ENCODE peak calls at places on chromosomes 5 and 9, in six cellular contexts. O is lower lobe of right lung; C is neural crest cell; Y is CD8-positive, alpha-beta T cell; P is cardiac fibroblast; S is CD4-positive, alpha-beta T cell. Z is an unnamed sample.

GRCh38 chr5:132267931-132268501 is 10.5 kb downstream of the PDLIM4 start:
- DNase-seq in O (no peak), C (peak), Y (no peak), P (no peak), S (no peak), Z (peak)

GRCh38 chr5:140178082-140178410 is 3.1 kb downstream of the CYSTM1 start:
- DNase-seq in O (no peak), C (no peak), Y (no peak), P (no peak), S (no peak), Z (no peak)

GRCh38 chr9:81394816-81395215 is 294.5 kb downstream of the TLE1 start:
- DNase-seq in O (no peak), C (no peak), Y (no peak), P (no peak), S (no peak), Z (no peak)

GRCh38 chr5:178711572-178711971 is 18.9 kb downstream of the ZNF354A start:
- DNase-seq in O (no peak), C (no peak), Y (no peak), P (no peak), S (no peak), Z (no peak)

GRCh38 chr5:36502608-36503007 is 103.8 kb upstream of the SLC1A3 start:
- DNase-seq in O (no peak), C (no peak), Y (no peak), P (peak), S (no peak), Z (no peak)

GRCh38 chr5:2261002-2261703 is 378.4 kb upstream of the IRX4 start:
- DNase-seq in O (no peak), C (no peak), Y (no peak), P (no peak), S (no peak), Z (no peak)

GRCh38 chr5:141338538-141339306 is at the start of gene PCDHGA2:
- DNase-seq in O (no peak), C (no peak), Y (no peak), P (peak), S (no peak), Z (no peak)

GRCh38 chr5:119966028-119966427 is 336.7 kb downstream of the FAM170A start:
- DNase-seq in O (no peak), C (no peak), Y (no peak), P (peak), S (no peak), Z (no peak)

GRCh38 chr5:1316941-1317340 is 22.1 kb upstream of the TERT start:
- DNase-seq in O (peak), C (no peak), Y (no peak), P (no peak), S (no peak), Z (no peak)

GRCh38 chr9:127979333-127980055 is 1.3 kb downstream of the EEIG1 start:
- DNase-seq in O (no peak), C (peak), Y (no peak), P (peak), S (no peak), Z (no peak)

GRCh38 chr5:158514961-158515359 is 584.8 kb downstream of the EBF1 start:
- DNase-seq in O (no peak), C (no peak), Y (no peak), P (no peak), S (no peak), Z (no peak)

GRCh38 chr9:124216474-124217176 is 41.1 kb upstream of the NEK6 start:
- DNase-seq in O (peak), C (no peak), Y (peak), P (no peak), S (no peak), Z (peak)

GRCh38 chr5:133818031-133818431 is 150.4 kb downstream of the C5orf15 start:
- DNase-seq in O (no peak), C (no peak), Y (no peak), P (peak), S (no peak), Z (no peak)

GRCh38 chr5:168162464-168162863 is 129.0 kb upstream of the WWC1 start:
- DNase-seq in O (no peak), C (no peak), Y (no peak), P (peak), S (no peak), Z (no peak)

GRCh38 chr5:62689599-62690368 is 111.2 kb downstream of the LRRC70 start:
- DNase-seq in O (no peak), C (no peak), Y (no peak), P (no peak), S (no peak), Z (no peak)

GRCh38 chr5:144013816-144014215 is 156.6 kb downstream of the YIPF5 start:
- DNase-seq in O (no peak), C (no peak), Y (no peak), P (no peak), S (no peak), Z (no peak)

GRCh38 chr5:27516437-27516836 is 478.1 kb upstream of the CDH9 start:
- DNase-seq in O (no peak), C (no peak), Y (no peak), P (no peak), S (no peak), Z (no peak)

GRCh38 chr9:93500571-93501298 is 47.4 kb upstream of the FAM120AOS start:
- DNase-seq in O (no peak), C (no peak), Y (no peak), P (no peak), S (no peak), Z (no peak)

GRCh38 chr9:105291422-105291859 is 47.0 kb downstream of the SLC44A1 start:
- DNase-seq in O (no peak), C (no peak), Y (no peak), P (no peak), S (no peak), Z (no peak)

GRCh38 chr5:148387325-148387724 is 3.6 kb downstream of the FBXO38 start:
- DNase-seq in O (no peak), C (no peak), Y (no peak), P (peak), S (no peak), Z (no peak)

GRCh38 chr5:123429993-123430392 is 6.8 kb upstream of the CEP120 start:
- DNase-seq in O (no peak), C (no peak), Y (no peak), P (peak), S (no peak), Z (no peak)

GRCh38 chr5:71744009-71744792 is 25.1 kb downstream of the CARTPT start:
- DNase-seq in O (no peak), C (no peak), Y (no peak), P (no peak), S (no peak), Z (no peak)

GRCh38 chr9:136952876-136953770 is 1.1 kb downstream of the LCN12 start:
- DNase-seq in O (peak), C (no peak), Y (no peak), P (no peak), S (no peak), Z (no peak)

GRCh38 chr5:102138243-102138653 is 157.8 kb downstream of the SLCO4C1 start:
- DNase-seq in O (no peak), C (no peak), Y (no peak), P (no peak), S (no peak), Z (no peak)

GRCh38 chr5:127029513-127030258 is 672 bp downstream of the MARCHF3 start:
- DNase-seq in O (peak), C (peak), Y (peak), P (peak), S (peak), Z (peak)

GRCh38 chr9:110986529-110986928 is 51.7 kb downstream of the LPAR1 start:
- DNase-seq in O (no peak), C (no peak), Y (no peak), P (no peak), S (no peak), Z (no peak)

GRCh38 chr5:61308699-61309098 is 23.4 kb upstream of the ZSWIM6 start:
- DNase-seq in O (no peak), C (no peak), Y (no peak), P (peak), S (no peak), Z (no peak)

GRCh38 chr9:98374385-98375051 is 119.1 kb upstream of the TBC1D2 start:
- DNase-seq in O (no peak), C (no peak), Y (no peak), P (peak), S (no peak), Z (no peak)

GRCh38 chr5:37436146-37436934 is 57.2 kb downstream of the WDR70 start:
- DNase-seq in O (no peak), C (no peak), Y (no peak), P (no peak), S (no peak), Z (no peak)

GRCh38 chr5:80655231-80655784 is 525 bp upstream of the DHFR start:
- DNase-seq in O (no peak), C (no peak), Y (no peak), P (no peak), S (no peak), Z (no peak)

GRCh38 chr5:154063372-154063771 is 24.6 kb downstream of the MFAP3 start:
- DNase-seq in O (no peak), C (no peak), Y (no peak), P (no peak), S (no peak), Z (no peak)

GRCh38 chr5:103475629-103476240 is 86.9 kb downstream of the NUDT12 start:
- DNase-seq in O (no peak), C (no peak), Y (no peak), P (peak), S (no peak), Z (no peak)

GRCh38 chr9:35079426-35080341 is at the start of gene FANCG:
- DNase-seq in O (peak), C (peak), Y (peak), P (peak), S (peak), Z (peak)
- TF ChIP-seq CTCF in O (no peak), C (no peak), Y (no peak), P (no peak), S (no peak), Z (no peak)

DNA sequence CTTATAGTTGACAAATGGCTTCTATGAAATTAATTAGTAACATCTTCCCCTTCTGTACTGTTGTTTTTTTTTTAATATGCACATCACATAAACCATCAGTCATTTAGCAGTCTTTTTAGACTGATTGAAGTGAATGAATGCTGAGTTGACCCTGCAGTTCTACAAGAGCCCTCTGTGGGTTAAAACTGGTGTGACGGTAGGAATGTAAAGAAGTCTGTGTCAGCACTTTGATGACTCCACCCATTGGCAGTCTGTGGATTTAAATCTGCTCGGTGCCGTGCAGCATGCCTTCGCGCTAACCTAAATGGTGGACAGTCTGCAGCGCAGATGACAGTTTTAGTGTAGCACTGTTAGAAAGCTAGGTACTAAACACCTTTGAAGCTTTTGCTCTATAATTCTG is 3.1 kb downstream of the GTF3C4 start:
- DNase-seq in O (no peak), C (peak), Y (no peak), P (peak), S (no peak), Z (no peak)
- TF ChIP-seq CTCF in O (no peak), C (peak), Y (no peak), P (peak), S (no peak), Z (no peak)

DNA sequence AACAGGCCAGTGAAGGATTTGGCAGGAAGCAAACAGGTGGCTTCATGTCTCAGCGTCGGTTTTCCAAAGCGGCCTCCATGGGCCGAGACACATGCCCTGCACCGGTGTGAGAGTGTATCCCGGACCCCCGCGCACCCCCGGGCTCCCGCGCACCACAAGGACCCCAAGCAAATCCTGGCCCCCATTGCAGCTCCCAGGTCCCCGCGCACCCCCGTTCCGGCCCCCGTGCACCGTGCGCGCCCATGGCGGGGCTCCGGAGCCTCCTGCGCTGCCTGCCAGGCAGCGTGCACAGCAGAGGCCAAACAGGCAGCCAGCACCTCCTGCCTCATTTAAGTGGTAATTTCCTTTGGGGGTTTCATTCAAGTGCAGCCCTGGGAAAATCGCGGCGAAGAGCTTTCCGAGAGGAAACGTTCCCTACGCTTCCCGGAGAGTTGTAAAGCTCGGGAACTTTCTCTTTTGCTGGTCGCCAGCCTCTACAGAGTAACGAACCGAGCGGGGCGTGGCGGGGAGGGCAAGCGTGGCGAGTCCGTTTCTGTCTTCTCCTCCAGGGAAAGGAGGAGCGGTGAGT is 145.5 kb upstream of the SLC24A2 start:
- DNase-seq in O (no peak), C (no peak), Y (no peak), P (peak), S (no peak), Z (no peak)
- TF ChIP-seq CTCF in O (no peak), C (peak), Y (no peak), P (no peak), S (no peak), Z (no peak)

GRCh38 chr9:74281674-74282073 is 215.5 kb upstream of the RORB start:
- DNase-seq in O (no peak), C (no peak), Y (no peak), P (no peak), S (no peak), Z (no peak)
- TF ChIP-seq CTCF in O (no peak), C (peak), Y (no peak), P (no peak), S (no peak), Z (no peak)

DNA sequence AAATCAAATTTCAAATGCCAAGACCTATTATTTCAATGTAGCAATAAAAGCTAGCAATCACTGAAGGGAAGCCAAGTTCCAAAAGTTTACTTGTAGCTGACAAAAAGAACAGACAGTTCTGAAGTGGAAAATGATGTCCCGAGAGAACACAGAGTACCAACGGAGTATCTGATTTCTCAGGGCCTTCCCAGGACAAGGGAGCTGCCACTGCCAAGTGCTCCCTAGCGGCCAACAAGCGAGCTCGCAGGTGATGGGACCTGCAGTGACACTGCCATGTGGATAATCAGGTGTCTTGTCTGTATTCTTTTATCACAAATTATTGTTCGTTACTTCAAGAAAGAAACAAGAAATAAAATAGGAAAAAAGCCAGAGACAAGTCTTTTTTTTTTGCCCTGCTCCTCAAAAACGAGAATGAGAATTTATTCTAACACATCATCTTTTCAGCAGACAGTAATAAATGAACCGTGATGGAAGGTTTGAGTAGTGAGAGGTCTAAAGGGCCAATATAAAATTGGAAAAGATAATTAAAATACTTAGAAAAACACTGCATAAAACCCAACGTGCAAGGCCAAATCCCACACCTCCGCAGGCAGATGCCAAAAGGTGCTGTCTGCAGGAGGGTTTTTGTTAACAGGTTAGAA is 159.4 kb downstream of the MYO10 start:
- DNase-seq in O (no peak), C (peak), Y (no peak), P (peak), S (no peak), Z (no peak)
- TF ChIP-seq CTCF in O (peak), C (peak), Y (no peak), P (no peak), S (peak), Z (no peak)

GRCh38 chr9:78614892-78615291 is 318.0 kb downstream of the PSAT1 start:
- DNase-seq in O (no peak), C (no peak), Y (no peak), P (peak), S (no peak), Z (no peak)

GRCh38 chr9:78620303-78620702 is 323.4 kb downstream of the PSAT1 start:
- DNase-seq in O (no peak), C (no peak), Y (no peak), P (no peak), S (no peak), Z (no peak)

GRCh38 chr9:78620764-78621163 is 323.8 kb downstream of the PSAT1 start:
- DNase-seq in O (no peak), C (no peak), Y (no peak), P (peak), S (no peak), Z (no peak)

GRCh38 chr9:78622131-78622530 is 325.2 kb downstream of the PSAT1 start:
- DNase-seq in O (no peak), C (no peak), Y (no peak), P (no peak), S (no peak), Z (no peak)

GRCh38 chr9:78618735-78619134 is 321.8 kb downstream of the PSAT1 start:
- DNase-seq in O (no peak), C (no peak), Y (no peak), P (no peak), S (no peak), Z (no peak)
- TF ChIP-seq CTCF in O (no peak), C (no peak), Y (no peak), P (no peak), S (no peak), Z (no peak)

DNA sequence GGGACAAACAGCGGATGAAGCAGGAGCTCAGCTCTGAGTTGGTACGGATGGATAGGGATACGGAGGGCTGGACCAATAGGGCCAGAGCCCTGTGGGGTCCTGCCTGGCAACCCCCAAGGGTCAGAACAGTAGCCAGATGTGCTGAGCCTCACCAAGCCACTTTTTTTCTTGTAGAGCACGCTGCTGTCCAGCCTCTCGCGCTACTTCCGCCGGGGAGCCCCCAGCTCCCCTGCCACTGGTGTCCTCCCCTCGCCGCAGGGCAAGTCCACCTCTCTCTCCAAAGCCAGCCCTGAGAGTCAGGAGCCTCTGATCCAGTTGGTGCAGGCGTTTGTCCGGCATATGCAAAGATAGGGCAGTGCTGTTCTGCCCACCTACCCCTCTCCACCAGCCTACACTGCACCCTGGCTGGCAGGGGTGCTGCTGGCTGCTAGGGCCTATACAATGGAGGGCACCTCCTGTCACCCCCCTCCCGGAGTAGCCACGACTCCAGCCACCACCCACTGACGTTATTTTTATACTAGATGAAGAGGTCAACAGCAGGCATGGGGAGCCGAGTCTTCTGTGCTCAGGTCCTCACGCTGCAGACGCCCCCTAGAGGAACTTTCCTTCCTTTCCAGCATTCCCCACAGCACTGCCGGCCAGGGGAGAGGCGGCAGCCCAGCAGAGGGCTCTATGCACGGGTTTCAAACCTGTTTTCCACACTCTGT is 21.6 kb downstream of the SH3GLB2 start:
- DNase-seq in O (peak), C (peak), Y (peak), P (peak), S (peak), Z (no peak)
- TF ChIP-seq CTCF in O (peak), C (peak), Y (peak), P (peak), S (peak), Z (peak)

GRCh38 chr9:9352877-9353481 is 1259.8 kb downstream of the PTPRD start:
- DNase-seq in O (no peak), C (peak), Y (no peak), P (peak), S (no peak), Z (no peak)
- TF ChIP-seq CTCF in O (peak), C (peak), Y (peak), P (peak), S (peak), Z (no peak)

DNA sequence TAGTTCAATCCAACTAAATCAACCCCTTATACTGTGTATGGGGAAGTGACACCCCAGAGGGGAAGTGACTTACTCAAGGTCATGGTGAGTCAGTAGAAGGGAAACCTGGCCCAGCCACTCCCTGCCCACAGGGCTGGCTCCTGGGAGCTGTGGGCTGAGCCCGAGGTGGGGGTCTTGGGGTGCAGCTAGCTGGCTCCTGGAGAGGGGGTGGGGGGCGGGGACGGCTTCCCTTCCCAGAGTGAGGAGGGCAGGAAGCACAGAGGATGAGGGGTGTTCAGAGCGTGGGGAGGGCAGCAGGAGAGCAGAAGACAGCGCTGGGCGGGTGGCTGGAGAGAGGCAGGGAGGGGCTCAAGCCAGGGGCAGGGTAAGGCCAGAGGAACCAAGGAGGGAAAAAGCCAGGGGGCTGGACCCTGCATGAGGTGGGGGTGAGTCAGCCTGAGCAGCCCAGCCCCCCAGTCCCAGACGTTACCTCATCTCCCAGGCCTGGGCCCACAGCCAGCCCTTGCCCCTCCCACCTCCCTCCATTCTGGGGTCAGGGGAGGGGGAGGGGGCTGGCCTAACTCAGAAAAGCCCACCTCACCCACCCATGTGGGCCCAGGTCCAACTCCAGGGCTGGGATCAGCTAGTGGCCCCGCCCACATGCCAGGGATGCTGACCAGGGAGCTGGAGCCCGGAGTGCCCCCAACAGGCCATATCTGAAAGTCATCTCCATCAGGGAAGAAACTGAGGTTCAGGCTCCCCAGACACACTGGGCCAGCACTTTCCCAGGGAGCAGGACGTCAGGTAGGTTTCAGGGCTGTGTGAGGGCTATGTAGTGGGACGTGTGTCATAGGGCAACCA is 2.8 kb downstream of the PDLIM7 start:
- DNase-seq in O (peak), C (no peak), Y (no peak), P (peak), S (no peak), Z (no peak)
- TF ChIP-seq CTCF in O (peak), C (peak), Y (no peak), P (peak), S (no peak), Z (no peak)

Z was measured in natural killer cell.